ENCODE peak calls at places on chromosomes 2 and 18, in eight cellular contexts. V is ascending aorta, J is GM23338, A is upper lobe of right lung, T is fibroblast of pulmonary artery, W is AG04450, O is cardiac fibroblast, H is heart right ventricle. X is an unnamed sample.

GRCh38 chr2:214395040-214395439 is 15.8 kb upstream of the VWC2L start:
- DNase-seq in V (no peak), J (no peak), A (no peak), T (no peak), W (no peak), O (peak), H (no peak), X (no peak)

GRCh38 chr2:38423763-38424162 is 46.7 kb upstream of the ATL2 start:
- DNase-seq in V (no peak), J (no peak), A (no peak), T (no peak), W (no peak), O (no peak), H (no peak), X (no peak)

GRCh38 chr2:241904791-241905710 is 35.5 kb downstream of the RTP5 start:
- DNase-seq in V (peak), J (no peak), A (peak), T (no peak), W (no peak), O (no peak), H (no peak), X (no peak)

GRCh38 chr18:54774971-54775665 is 53.2 kb upstream of the RAB27B start:
- DNase-seq in V (no peak), J (no peak), A (no peak), T (peak), W (no peak), O (peak), H (no peak), X (no peak)

GRCh38 chr18:50192903-50193795 is 1.8 kb downstream of the MYO5B start:
- DNase-seq in V (no peak), J (peak), A (no peak), T (no peak), W (no peak), O (no peak), H (no peak), X (no peak)

GRCh38 chr2:167706800-167707199 is 540.6 kb downstream of the STK39 start:
- DNase-seq in V (no peak), J (no peak), A (no peak), T (peak), W (no peak), O (peak), H (no peak), X (no peak)

GRCh38 chr2:135664623-135665068 is 77.0 kb upstream of the UBXN4 start:
- DNase-seq in V (no peak), J (no peak), A (no peak), T (peak), W (no peak), O (peak), H (no peak), X (no peak)

GRCh38 chr2:137888845-137889244 is 75.4 kb upstream of the HNMT start:
- DNase-seq in V (no peak), J (peak), A (no peak), T (peak), W (no peak), O (peak), H (no peak), X (peak)

GRCh38 chr2:204491528-204491927 is 53.7 kb upstream of the PARD3B start:
- DNase-seq in V (no peak), J (no peak), A (no peak), T (peak), W (no peak), O (peak), H (no peak), X (peak)

GRCh38 chr2:647691-648231 is 29.4 kb downstream of the TMEM18 start:
- DNase-seq in V (no peak), J (no peak), A (no peak), T (no peak), W (no peak), O (no peak), H (no peak), X (no peak)

GRCh38 chr2:237806334-237806733 is 7.8 kb downstream of the RBM44 start:
- DNase-seq in V (no peak), J (no peak), A (no peak), T (peak), W (no peak), O (peak), H (peak), X (peak)

GRCh38 chr2:202669841-202670240 is 35.1 kb downstream of the FAM117B start:
- DNase-seq in V (no peak), J (no peak), A (no peak), T (peak), W (no peak), O (peak), H (no peak), X (no peak)

GRCh38 chr2:119960821-119961220 is 52.1 kb upstream of the EPB41L5 start:
- DNase-seq in V (no peak), J (no peak), A (no peak), T (peak), W (peak), O (peak), H (no peak), X (no peak)

GRCh38 chr2:3299130-3299529 is 78.5 kb downstream of the EIPR1 start:
- DNase-seq in V (peak), J (no peak), A (peak), T (no peak), W (no peak), O (no peak), H (no peak), X (no peak)

GRCh38 chr18:13500891-13501887 is 225.2 kb downstream of the FAM210A start:
- DNase-seq in V (peak), J (peak), A (no peak), T (peak), W (no peak), O (peak), H (peak), X (peak)

GRCh38 chr2:105220604-105221003 is 20.9 kb upstream of the GPR45 start:
- DNase-seq in V (no peak), J (no peak), A (no peak), T (no peak), W (no peak), O (no peak), H (peak), X (no peak)

GRCh38 chr2:73018188-73018825 is 53.2 kb downstream of the SFXN5 start:
- DNase-seq in V (no peak), J (no peak), A (no peak), T (no peak), W (no peak), O (peak), H (no peak), X (no peak)

GRCh38 chr2:163943403-163944356 is 207.9 kb upstream of the FIGN start:
- DNase-seq in V (no peak), J (peak), A (no peak), T (no peak), W (no peak), O (no peak), H (no peak), X (no peak)

GRCh38 chr18:41695441-41695840 is 259.6 kb upstream of the PIK3C3 start:
- DNase-seq in V (no peak), J (no peak), A (no peak), T (no peak), W (no peak), O (no peak), H (no peak), X (no peak)

GRCh38 chr2:217890445-217890844 is 112.3 kb downstream of the TNS1 start:
- DNase-seq in V (peak), J (no peak), A (peak), T (peak), W (peak), O (peak), H (no peak), X (no peak)

GRCh38 chr18:8461544-8461943 is 147.7 kb upstream of the RAB12 start:
- DNase-seq in V (no peak), J (no peak), A (no peak), T (no peak), W (no peak), O (no peak), H (no peak), X (no peak)

GRCh38 chr2:170812716-170813585 is 3.7 kb upstream of the GAD1 start:
- DNase-seq in V (no peak), J (peak), A (no peak), T (peak), W (peak), O (peak), H (peak), X (peak)

DNA sequence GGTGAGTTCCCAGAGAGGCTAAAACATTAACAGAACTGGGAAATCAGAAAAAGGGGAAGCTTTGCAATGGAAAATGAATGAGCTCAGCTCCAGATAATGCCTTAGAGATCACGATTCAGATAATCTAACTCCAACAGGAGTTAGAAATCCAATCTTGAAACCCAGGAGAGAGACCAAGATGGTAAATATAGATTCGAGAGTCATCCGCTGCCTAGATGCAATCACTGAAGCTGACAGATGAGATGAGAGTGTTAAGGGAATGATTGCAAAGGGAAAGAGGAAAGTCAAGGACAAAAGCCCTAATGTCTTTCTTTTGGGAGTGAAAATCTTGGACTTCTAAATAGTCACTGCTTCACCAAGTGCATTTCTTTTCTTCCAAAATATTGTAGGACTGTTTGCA is 722.0 kb downstream of the EPHA4 start:
- DNase-seq in V (no peak), J (no peak), A (no peak), T (no peak), W (no peak), O (no peak), H (no peak), X (no peak)
- H3K4me3 ChIP-seq in V (no peak), J (no peak), A (no peak), T (no peak), W (no peak), O (no peak), H (no peak), X (no peak)

GRCh38 chr2:165015052-165015642 is 59.8 kb upstream of the SLC38A11 start:
- DNase-seq in V (no peak), J (peak), A (peak), T (peak), W (peak), O (peak), H (peak), X (peak)

GRCh38 chr2:165016772-165017411 is 61.6 kb upstream of the SLC38A11 start:
- DNase-seq in V (no peak), J (peak), A (no peak), T (peak), W (peak), O (peak), H (peak), X (peak)

GRCh38 chr2:165011199-165011598 is 55.9 kb upstream of the SLC38A11 start:
- DNase-seq in V (no peak), J (no peak), A (no peak), T (no peak), W (no peak), O (no peak), H (no peak), X (no peak)

GRCh38 chr2:165010556-165010955 is 55.2 kb upstream of the SLC38A11 start:
- DNase-seq in V (no peak), J (no peak), A (no peak), T (no peak), W (no peak), O (no peak), H (no peak), X (no peak)

GRCh38 chr2:165013944-165014619 is 58.8 kb upstream of the SLC38A11 start:
- DNase-seq in V (no peak), J (no peak), A (no peak), T (no peak), W (no peak), O (no peak), H (no peak), X (no peak)
- TF ChIP-seq CTCF in V (no peak), J (no peak), A (no peak), T (no peak), W (no peak), O (no peak), H (no peak), X (no peak)

GRCh38 chr2:177660742-177661141 is 268.2 kb downstream of the AGPS start:
- DNase-seq in V (no peak), J (no peak), A (no peak), T (no peak), W (no peak), O (no peak), H (no peak), X (no peak)

GRCh38 chr2:177658309-177658708 is 265.7 kb downstream of the AGPS start:
- DNase-seq in V (no peak), J (no peak), A (no peak), T (no peak), W (no peak), O (no peak), H (no peak), X (no peak)
- H3K4me3 ChIP-seq in V (no peak), J (no peak), A (no peak), T (no peak), W (no peak), O (no peak), H (no peak), X (no peak)

GRCh38 chr2:200352631-200353030 is 46.1 kb downstream of the SPATS2L start:
- DNase-seq in V (no peak), J (no peak), A (no peak), T (peak), W (no peak), O (peak), H (no peak), X (no peak)
- TF ChIP-seq CTCF in V (no peak), J (no peak), A (no peak), T (no peak), W (no peak), O (no peak), H (no peak), X (no peak)

DNA sequence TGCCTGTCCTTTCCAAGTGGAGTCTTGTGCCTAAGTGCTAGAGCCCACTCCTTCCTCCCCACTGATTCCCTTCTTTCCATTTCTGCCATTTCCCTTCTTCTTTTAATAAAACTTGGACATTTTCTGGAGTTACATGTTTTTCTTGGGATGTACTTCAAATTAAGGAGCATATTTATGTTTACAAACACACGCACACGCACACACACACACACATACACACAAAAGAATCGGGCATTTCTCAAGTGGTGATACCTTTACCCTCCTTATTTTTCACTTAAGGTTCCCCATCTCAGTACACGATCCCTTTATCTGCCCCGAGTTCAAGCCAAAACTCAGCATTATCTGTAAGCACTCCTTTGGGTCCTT is 154.3 kb downstream of the TGIF1 start:
- DNase-seq in V (no peak), J (no peak), A (no peak), T (no peak), W (no peak), O (no peak), H (no peak), X (no peak)
- H3K4me3 ChIP-seq in V (peak), J (peak), A (peak), T (peak), W (peak), O (peak), H (peak), X (peak)

DNA sequence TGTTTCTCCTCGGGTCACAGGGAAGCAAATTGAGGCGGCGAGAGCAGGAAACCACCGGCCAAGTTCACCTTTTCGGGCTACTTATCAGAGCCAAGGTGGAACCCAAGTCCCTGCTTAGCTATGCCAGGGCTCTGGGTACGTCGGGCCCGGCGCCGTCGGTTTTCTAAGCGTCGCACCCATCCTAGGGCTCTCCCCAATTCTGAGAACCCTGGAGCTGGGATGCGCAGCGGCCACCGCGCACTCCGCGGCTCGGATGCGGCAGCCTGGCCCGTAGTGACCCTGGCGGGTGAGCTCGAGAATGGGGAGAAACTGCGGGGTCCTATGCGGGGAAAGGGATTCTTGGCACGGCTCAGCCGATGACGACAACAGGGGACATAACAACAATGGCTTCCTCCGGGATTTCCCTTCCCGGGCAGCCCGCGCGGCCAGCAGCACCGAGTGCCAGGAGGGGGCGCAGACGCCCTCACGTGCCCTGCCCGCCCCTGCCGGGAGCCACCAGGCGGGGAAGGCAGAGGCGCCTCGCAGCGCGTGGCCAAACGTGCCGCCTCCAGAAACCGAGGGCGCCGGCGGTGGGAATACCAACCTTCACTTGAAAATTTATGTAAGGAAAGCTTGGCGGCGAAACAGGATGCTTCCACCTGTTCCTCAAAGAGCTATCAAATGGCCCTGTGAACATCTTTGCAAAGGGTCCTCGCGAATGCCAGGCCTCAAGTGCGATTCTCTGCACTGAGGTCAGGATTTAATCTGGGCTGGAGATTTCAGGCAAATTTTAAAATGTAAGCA is 2.1 kb upstream of the SLC30A3 start:
- DNase-seq in V (peak), J (peak), A (peak), T (peak), W (no peak), O (peak), H (peak), X (peak)
- TF ChIP-seq CTCF in V (peak), J (peak), A (peak), T (peak), W (peak), O (peak), H (no peak), X (peak)

DNA sequence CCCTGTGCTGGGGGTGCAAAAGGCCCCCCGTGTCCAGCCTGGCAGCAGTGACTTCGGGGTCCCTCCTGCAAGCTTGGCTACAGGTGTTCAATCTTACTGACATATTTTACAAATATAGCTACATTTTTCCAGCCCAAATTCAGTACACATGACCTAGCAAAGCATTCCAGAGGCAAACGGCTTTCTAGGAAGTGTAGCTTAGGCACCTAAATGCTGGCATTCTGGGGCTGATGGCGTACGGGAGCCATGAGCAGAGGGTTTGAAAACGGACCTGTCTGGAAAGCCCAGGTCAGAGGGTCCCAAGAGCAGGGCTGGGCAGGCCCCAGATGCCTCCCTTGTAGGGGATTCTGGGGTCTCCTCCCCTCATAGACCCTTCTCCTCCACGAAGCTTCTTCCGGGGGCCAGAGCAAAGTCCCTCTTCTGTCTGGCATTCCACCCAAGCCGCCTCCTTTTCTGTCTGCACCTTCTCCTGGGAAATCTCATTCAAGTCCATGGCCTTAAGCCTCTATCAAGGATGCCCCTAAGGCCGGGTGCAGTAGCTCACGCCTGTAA is 63.3 kb upstream of the ASAP2 start:
- DNase-seq in V (no peak), J (no peak), A (no peak), T (no peak), W (no peak), O (no peak), H (no peak), X (no peak)
- H3K4me3 ChIP-seq in V (peak), J (peak), A (peak), T (peak), W (peak), O (peak), H (no peak), X (peak)

GRCh38 chr18:76791106-76791505 is 31.3 kb upstream of the ZNF236 start:
- DNase-seq in V (no peak), J (no peak), A (no peak), T (no peak), W (no peak), O (no peak), H (no peak), X (no peak)
- TF ChIP-seq CTCF in V (no peak), J (no peak), A (no peak), T (no peak), W (no peak), O (no peak), H (no peak), X (no peak)

GRCh38 chr18:47247036-47247832 is 4.2 kb downstream of the SKOR2 start:
- DNase-seq in V (no peak), J (peak), A (no peak), T (no peak), W (no peak), O (no peak), H (no peak), X (no peak)

GRCh38 chr18:47247833-47248609 is 3.4 kb downstream of the SKOR2 start:
- DNase-seq in V (no peak), J (peak), A (no peak), T (no peak), W (no peak), O (no peak), H (no peak), X (no peak)

GRCh38 chr18:47250415-47251046 is 929 bp downstream of the SKOR2 start:
- DNase-seq in V (no peak), J (peak), A (no peak), T (no peak), W (no peak), O (no peak), H (no peak), X (no peak)

GRCh38 chr18:47249602-47250001 is 1.9 kb downstream of the SKOR2 start:
- DNase-seq in V (no peak), J (no peak), A (no peak), T (no peak), W (no peak), O (peak), H (no peak), X (no peak)

DNA sequence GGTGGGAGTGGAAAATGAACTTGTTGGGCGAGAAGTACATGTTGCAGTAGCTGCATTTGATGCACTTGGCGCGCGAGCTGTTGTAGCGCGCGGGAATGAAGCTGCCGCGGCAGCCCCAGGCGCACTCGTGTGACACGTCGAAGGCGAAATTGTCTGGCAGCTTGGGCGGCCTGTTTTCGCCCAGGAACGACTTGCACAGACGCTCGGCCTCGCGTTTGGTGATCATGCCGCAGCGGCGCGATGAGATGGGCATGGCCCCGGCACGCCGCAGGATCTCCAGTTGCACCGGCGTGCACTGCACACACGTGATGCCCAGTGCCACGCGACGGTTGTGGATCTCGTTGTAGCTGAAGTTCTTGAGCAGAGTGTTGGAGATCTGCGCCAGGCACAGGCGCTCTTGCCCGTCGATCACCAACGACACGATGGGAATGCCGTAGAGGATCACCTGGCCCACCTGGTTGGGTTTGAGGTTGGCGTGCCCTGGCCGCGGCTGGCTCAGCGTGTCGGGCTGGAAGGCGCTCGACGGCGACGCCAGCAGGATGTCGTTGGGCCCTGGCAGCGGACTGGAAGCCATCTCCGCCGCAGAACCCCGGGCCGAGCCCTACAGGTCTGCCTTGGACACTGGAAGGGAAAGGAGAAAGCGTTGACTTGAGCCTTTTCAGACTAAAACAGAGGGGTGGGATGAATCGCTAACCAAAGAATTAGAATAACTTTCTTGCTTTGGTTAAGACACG is 2.7 kb downstream of the SKOR2 start:
- DNase-seq in V (no peak), J (peak), A (no peak), T (no peak), W (no peak), O (no peak), H (no peak), X (no peak)
- H3K4me3 ChIP-seq in V (no peak), J (peak), A (no peak), T (no peak), W (no peak), O (no peak), H (no peak), X (no peak)